ENCODE peak calls at places on chromosome 1, in nine cellular contexts. U is IMR-90, V is mesenchymal stem cell, K is mesendoderm, G is fibroblast of lung, H is GM12878, L is astrocyte, C is neuronal stem cell, J is mammary epithelial cell. B is an unnamed sample.

GRCh38 chr1:2074316-2074855 is 24.2 kb downstream of the PRKCZ start:
- DNase-seq in U (no peak), V (no peak), K (no peak), G (no peak), H (no peak), L (no peak), C (no peak), J (no peak), B (no peak)

GRCh38 chr1:205652984-205653383 is 21.2 kb upstream of the ELK4 start:
- DNase-seq in U (peak; percentile 65), V (no peak), K (no peak), G (no peak), H (no peak), L (no peak), C (no peak), J (no peak), B (no peak)

GRCh38 chr1:63317007-63317813 is 5.2 kb upstream of the FOXD3 start:
- DNase-seq in U (peak; percentile 41), V (peak; percentile 36), K (peak; percentile 94), G (peak; percentile 27), H (no peak), L (no peak), C (peak; percentile 65), J (peak; percentile 68), B (peak; percentile 61)

GRCh38 chr1:99606306-99606705 is 39.6 kb upstream of the PALMD start:
- DNase-seq in U (peak; percentile 75), V (no peak), K (no peak), G (no peak), H (no peak), L (no peak), C (no peak), J (no peak), B (no peak)

GRCh38 chr1:19435181-19435580 is 50.2 kb downstream of the CAPZB start:
- DNase-seq in U (peak; percentile 81), V (peak; percentile 79), K (no peak), G (peak; percentile 57), H (no peak), L (peak; percentile 49), C (no peak), J (no peak), B (peak; percentile 90)

GRCh38 chr1:202643397-202644218 is 66.6 kb downstream of the SYT2 start:
- DNase-seq in U (no peak), V (peak; percentile 18), K (peak; percentile 91), G (no peak), H (no peak), L (no peak), C (no peak), J (no peak), B (peak; percentile 49)

GRCh38 chr1:178498896-178499675 is 2.3 kb upstream of the CLEC20A start:
- DNase-seq in U (no peak), V (no peak), K (peak; percentile 73), G (no peak), H (no peak), L (no peak), C (no peak), J (no peak), B (no peak)

GRCh38 chr1:27366113-27366410 is 699 bp downstream of the MAP3K6 start:
- DNase-seq in U (peak; percentile 49), V (peak; percentile 89), K (peak; percentile 91), G (peak; percentile 73), H (no peak), L (peak; percentile 53), C (peak; percentile 89), J (no peak), B (peak; percentile 85)

GRCh38 chr1:93820554-93821411 is 58.2 kb downstream of the DNTTIP2 start:
- DNase-seq in U (no peak), V (no peak), K (peak; percentile 99), G (peak; percentile 59), H (no peak), L (peak; percentile 42), C (no peak), J (no peak), B (no peak)

GRCh38 chr1:159100589-159100988 is 24.0 kb upstream of the AIM2 start:
- DNase-seq in U (no peak), V (no peak), K (no peak), G (no peak), H (no peak), L (no peak), C (no peak), J (no peak), B (no peak)

DNA sequence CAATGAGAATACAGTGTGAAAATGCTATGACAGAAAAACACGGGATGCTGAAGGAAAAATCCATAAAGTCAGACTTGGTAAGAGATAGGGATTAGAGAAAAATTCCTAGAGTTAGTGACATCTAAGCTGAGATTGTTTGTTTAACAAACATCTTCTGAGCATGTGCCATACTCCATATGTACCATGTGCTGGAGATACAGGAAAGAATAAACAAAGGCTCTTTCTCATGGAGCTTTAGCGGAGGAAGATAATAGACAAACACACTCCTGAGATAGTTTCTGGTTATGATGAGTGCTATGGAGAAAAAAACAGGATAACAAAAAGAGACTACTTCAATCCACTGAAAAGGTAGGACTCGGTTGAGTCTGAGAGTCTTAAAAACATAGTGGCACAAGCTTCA is 22.0 kb upstream of the AIM2 start:
- DNase-seq in U (no peak), V (no peak), K (no peak), G (no peak), H (no peak), L (no peak), C (no peak), J (no peak), B (no peak)
- H3K9ac ChIP-seq in U (no peak overlapping the region), V (no peak overlapping the region), K (no peak overlapping the region), G (no peak overlapping the region), H (no peak overlapping the region), L (no peak overlapping the region), C (no peak overlapping the region), J (no peak overlapping the region), B (no peak overlapping the region)

GRCh38 chr1:226728448-226728847 is 10.6 kb downstream of the ITPKB start:
- DNase-seq in U (no peak), V (no peak), K (no peak), G (no peak), H (no peak), L (no peak), C (no peak), J (no peak), B (no peak)
- H3K27me3 ChIP-seq in U (no peaks in the 10 kb centered on the region), V (no peaks in the 10 kb centered on the region), K (no peaks in the 10 kb centered on the region), G (no peaks in the 10 kb centered on the region), H (no peaks in the 10 kb centered on the region), L (no peaks in the 10 kb centered on the region), C (no peaks in the 10 kb centered on the region), J (no peaks in the 10 kb centered on the region), B (no peaks in the 10 kb centered on the region)

DNA sequence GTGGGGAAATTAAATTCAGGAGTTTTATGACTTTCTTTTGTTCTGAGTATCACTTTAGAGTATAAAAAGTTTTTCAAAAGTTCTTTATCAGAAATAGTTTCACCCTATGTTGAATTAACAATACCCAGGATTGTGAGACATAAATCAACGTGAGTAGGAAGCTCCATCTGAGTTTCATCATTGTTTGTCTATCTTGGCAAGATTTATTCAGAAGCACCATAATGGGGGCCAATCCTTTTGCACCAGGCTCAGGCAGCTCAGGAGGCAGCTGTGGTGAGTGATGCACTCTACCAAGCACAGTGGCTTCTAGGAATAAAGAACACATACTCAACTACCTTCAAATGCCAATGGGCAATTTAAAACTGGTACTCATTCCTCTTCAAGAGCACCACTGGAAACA is 12.0 kb downstream of the CREG1 start:
- DNase-seq in U (peak; percentile 23), V (no peak), K (no peak), G (peak; percentile 61), H (no peak), L (peak; percentile 47), C (no peak), J (no peak), B (peak; percentile 71)
- H3K4me1 ChIP-seq in U (peaks cover 2% of the 10 kb centered on the region), V (peaks cover 2% of the 10 kb centered on the region), K (no peaks in the 10 kb centered on the region), G (no peaks in the 10 kb centered on the region), H (peaks cover 59% of the 10 kb centered on the region), L (no peaks in the 10 kb centered on the region), C (no peaks in the 10 kb centered on the region), J (peaks cover 44% of the 10 kb centered on the region), B (peaks cover 31% of the 10 kb centered on the region)

DNA sequence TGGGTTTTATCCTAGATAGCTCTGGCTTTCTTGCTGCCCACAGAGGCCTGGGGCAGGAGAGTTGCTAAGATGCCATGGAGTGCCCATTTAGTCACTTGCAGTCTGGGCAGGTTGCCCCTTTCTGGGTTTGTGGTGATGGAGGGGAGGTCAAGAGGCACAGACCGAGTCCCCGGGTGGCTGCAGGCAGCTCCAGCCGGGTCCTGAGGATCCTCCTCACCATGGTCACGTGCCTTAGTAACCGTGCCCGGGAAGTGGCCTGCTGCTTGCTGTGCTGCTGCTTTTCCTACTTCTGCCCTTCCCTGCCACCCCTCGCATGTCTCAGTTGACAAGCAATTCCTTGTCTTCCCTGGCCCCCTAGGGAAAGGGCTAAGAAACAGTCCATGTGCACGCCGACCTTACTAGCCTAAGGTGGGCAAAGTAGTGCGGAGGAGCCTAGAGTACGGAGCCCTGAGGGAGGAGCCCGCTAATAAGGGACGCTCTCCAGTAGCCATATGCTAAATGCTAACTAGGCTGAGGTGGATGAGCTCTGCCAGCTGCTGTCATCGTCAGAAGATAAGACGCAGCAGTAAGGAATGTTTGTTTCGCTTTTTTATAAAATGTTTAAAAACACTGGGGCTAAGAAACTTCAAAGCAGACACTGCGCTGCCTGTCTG is 34.9 kb downstream of the CLCA1 start:
- DNase-seq in U (peak; percentile 18), V (no peak), K (peak; percentile 55), G (no peak), H (no peak), L (no peak), C (no peak), J (no peak), B (no peak)
- H3K9ac ChIP-seq in U (no peak overlapping the region), V (peak overlapping the region; percentile 28), K (peak overlapping the region; percentile 33), G (no peak overlapping the region), H (no peak overlapping the region), L (peak overlapping the region; percentile 62), C (no peak overlapping the region), J (no peak overlapping the region), B (no peak overlapping the region)

GRCh38 chr1:219302697-219303096 is 129.0 kb downstream of the LYPLAL1 start:
- DNase-seq in U (peak; percentile 59), V (no peak), K (no peak), G (peak; percentile 81), H (no peak), L (peak; percentile 70), C (no peak), J (no peak), B (no peak)
- H3K27me3 ChIP-seq in U (no peaks in the 10 kb centered on the region), V (no peaks in the 10 kb centered on the region), K (no peaks in the 10 kb centered on the region), G (no peaks in the 10 kb centered on the region), H (no peaks in the 10 kb centered on the region), L (no peaks in the 10 kb centered on the region), C (no peaks in the 10 kb centered on the region), J (peaks cover 34% of the 10 kb centered on the region), B (no peaks in the 10 kb centered on the region)